ENCODE peak calls at places on chromosomes 11 and 22, in five cellular contexts. E is HEK293T, D is HepG2, O is GM12878, C is H1. G is an unnamed sample.

GRCh38 chr22:30201970-30202369 is 44.6 kb downstream of the LIF start:
- DNase-seq in O (no peak), C (no peak), E (no peak), D (no peak), G (no peak)

GRCh38 chr11:112520293-112520692 is 259.6 kb upstream of the PLET1 start:
- DNase-seq in D (no peak), O (no peak), E (no peak), C (no peak), G (no peak)

GRCh38 chr22:20607157-20607907 is 99.9 kb downstream of the MED15 start:
- DNase-seq in E (no peak), O (no peak), C (no peak), D (no peak), G (no peak)

GRCh38 chr11:61738776-61739175 is 13.7 kb upstream of the MYRF start:
- DNase-seq in C (no peak), O (no peak), D (no peak), E (no peak), G (no peak)

GRCh38 chr11:125170406-125171031 is 6.0 kb downstream of the PKNOX2 start:
- DNase-seq in O (no peak), E (no peak), C (no peak), D (no peak), G (no peak)

GRCh38 chr22:28867191-28867590 is 16.2 kb upstream of the ZNRF3 start:
- DNase-seq in C (no peak), E (no peak), O (no peak), D (no peak), G (no peak)

GRCh38 chr11:73957654-73958361 is 7.0 kb downstream of the DNAJB13 start:
- DNase-seq in D (no peak), C (no peak), E (no peak), O (no peak), G (no peak)

GRCh38 chr11:11532574-11532973 is 89.2 kb downstream of the GALNT18 start:
- DNase-seq in E (no peak), C (no peak), D (no peak), O (no peak), G (no peak)

GRCh38 chr11:27795955-27796861 is 96.0 kb upstream of the BDNF start:
- DNase-seq in D (no peak), E (peak; percentile 12), C (peak; percentile 69), O (no peak), G (peak; percentile 75)

GRCh38 chr22:50602338-50602700 is 1.7 kb downstream of the MAPK8IP2 start:
- DNase-seq in C (no peak), E (no peak), O (no peak), D (no peak), G (no peak)

DNA sequence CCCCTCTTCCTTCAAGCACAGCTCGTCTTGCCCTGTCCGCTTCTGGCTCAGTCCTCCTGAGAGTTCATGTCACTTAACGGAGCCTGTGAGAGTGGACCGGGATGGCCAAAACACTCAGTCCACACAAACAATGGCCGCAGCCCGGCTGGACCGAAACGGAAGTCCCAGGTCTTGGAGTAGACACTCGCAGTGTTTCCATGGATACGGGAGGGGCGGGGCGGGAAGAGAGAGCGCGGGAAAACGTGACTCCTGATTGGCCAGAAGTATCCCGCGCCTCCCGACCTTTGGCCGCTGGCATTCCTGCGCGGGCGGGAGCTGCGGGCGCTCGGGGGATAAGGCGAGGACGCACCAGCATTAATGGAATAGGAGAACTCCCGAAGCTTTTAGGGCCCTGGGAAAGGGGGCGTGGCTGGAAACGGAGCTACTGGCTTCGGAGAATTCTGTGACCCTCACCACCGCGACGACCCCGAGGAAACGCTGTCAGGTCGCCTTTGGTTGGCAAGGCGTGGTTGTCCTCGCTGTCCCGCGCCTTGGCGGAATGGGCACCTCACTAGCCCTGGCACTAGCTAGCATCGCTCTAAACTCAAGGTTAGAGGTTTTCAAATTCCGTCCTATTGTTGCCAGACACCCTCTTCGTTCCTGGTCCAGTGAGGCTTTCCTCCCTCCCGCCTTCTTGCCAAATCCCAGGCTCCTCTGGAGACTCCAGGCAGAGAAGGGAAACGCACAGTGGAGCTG is at the start of the genes NLRP14 and ZNF214:
- DNase-seq in O (no peak), D (peak; percentile 90), E (peak; percentile 96), C (peak; percentile 80), G (peak; percentile 94)
- TF ChIP-seq SUZ12 in O (no peak), D (no peak), E (no peak), C (no peak), G (no peak)

GRCh38 chr11:85295872-85296271 is 331.3 kb downstream of the DLG2 start:
- DNase-seq in D (no peak), O (no peak), E (no peak), C (no peak), G (no peak)

GRCh38 chr11:85301895-85302678 is 325.1 kb downstream of the DLG2 start:
- DNase-seq in C (no peak), E (no peak), O (no peak), D (no peak), G (no peak)

DNA sequence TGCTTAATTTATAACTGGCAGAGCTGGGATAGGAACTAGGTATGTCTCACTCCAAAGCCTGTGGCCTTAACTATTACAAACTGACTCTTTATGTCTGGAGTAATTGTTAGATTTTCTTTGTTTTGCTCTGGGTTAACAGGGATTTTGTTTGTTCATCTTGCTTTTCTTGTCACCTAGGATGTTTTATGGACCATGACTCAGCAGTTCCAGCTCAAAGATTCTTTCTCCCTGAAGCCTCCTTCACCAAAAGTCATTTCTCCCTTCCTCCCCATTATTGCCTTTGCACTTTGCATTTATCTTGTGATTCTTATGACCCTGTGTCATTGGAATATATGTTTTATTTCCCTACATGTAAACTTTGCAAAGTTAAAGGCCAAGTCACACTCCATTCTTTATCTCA is 327.9 kb downstream of the DLG2 start:
- DNase-seq in O (no peak), E (no peak), D (no peak), C (no peak), G (no peak)
- TF ChIP-seq SUZ12 in O (no peak), E (no peak), D (no peak), C (no peak), G (no peak)

GRCh38 chr11:32402836-32403235 is 32.5 kb downstream of the WT1 start:
- DNase-seq in D (no peak), C (no peak), E (no peak), O (no peak), G (no peak)

GRCh38 chr11:32396331-32396730 is 39.0 kb downstream of the WT1 start:
- DNase-seq in O (peak; percentile 27), E (no peak), C (no peak), D (no peak), G (no peak)

GRCh38 chr11:32400196-32400595 is 35.1 kb downstream of the WT1 start:
- DNase-seq in O (no peak), D (no peak), C (peak; percentile 21), E (no peak), G (no peak)

GRCh38 chr11:32396991-32397390 is 38.3 kb downstream of the WT1 start:
- DNase-seq in E (no peak), C (no peak), D (no peak), O (no peak), G (no peak)

DNA sequence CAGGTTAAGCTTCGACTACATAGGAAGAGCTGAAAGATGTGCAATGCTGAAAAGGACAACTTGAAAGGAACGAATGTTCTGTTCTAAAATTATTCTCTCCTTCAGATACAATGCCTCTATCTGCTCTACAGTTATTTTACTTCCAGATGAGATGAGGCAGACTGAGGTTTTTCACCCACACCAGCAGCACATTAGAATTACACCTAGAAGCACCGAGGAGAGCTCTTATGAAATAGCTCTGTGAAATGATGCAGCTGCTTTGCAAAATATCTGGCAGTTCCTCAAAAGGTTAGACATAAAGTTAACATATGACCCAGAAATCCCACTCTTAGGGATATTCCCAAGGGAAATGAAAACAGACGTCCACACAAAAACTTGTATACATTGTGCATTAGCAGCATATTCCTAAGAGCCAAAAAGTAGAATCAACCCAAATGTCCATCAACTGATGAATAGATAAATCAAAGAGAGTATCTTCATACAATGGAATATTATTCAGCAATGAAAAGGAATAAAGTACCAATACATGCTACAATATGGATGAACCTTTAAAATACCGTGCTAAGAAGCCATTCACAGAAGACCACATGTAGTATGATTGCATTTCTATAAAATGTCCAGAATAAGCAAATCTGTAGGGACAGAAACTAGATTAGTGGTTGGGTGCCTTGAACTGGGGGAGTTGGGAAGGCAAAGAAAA is 34.5 kb downstream of the WT1 start:
- DNase-seq in E (no peak), D (no peak), O (no peak), C (no peak), G (no peak)
- TF ChIP-seq SUZ12 in E (no peak), D (no peak), O (no peak), C (no peak), G (no peak)

GRCh38 chr11:93525601-93526000 is 17.6 kb downstream of the SMCO4 start:
- DNase-seq in C (no peak), D (no peak), O (no peak), E (no peak), G (no peak)
- TF ChIP-seq SUZ12 in C (no peak), D (no peak), O (no peak), E (no peak), G (no peak)

DNA sequence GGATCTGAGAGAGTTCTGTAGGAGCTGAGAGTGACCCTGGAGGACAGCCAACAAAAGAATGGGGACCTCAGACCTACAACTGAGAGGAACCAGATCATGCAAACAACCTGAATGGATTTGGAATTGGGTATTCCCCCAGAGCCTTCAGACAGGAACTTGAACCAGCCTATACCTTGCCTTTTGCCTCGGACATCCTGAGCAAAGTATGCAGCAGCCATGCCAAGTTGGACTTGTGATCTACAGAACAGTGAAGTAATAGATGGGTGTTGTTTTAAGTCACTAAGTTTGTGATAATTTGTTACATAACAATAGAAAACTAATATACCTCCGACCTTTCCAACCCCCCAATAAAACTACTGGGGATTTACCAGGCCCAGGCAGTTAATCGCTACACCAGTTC is 1.9 kb upstream of the RASSF10 start:
- DNase-seq in D (peak; percentile 42), E (no peak), C (no peak), O (no peak), G (no peak)
- TF ChIP-seq SUZ12 in D (no peak), E (no peak), C (no peak), O (no peak), G (no peak)

GRCh38 chr11:63556404-63556803 is 6.8 kb downstream of the PLAAT2 start:
- DNase-seq in C (no peak), O (no peak), E (no peak), D (no peak), G (no peak)
- TF ChIP-seq SUZ12 in C (no peak), O (no peak), E (no peak), D (no peak), G (no peak)

G was measured in NT2/D1.